ENCODE peak calls at places on chromosome 5, in nine cellular contexts. W, H, N, K, M, X, L, R and I are unnamed samples.

GRCh38 chr5:120630550-120630949 is 166.4 kb downstream of the PRR16 start:
- DNase-seq in W (no peak), H (no peak), N (no peak), K (no peak), M (no peak), X (no peak), L (no peak), R (no peak), I (no peak)

GRCh38 chr5:24065786-24066185 is 558.4 kb downstream of the PRDM9 start:
- DNase-seq in W (no peak), H (no peak), N (no peak), K (no peak), M (no peak), X (no peak), L (no peak), R (no peak), I (no peak)

GRCh38 chr5:10145922-10146321 is 103.8 kb downstream of the ATPSCKMT start:
- DNase-seq in W (no peak), H (no peak), N (no peak), K (peak; percentile 18), M (no peak), X (no peak), L (no peak), R (no peak), I (no peak)

GRCh38 chr5:218457-219289 is 553 bp downstream of the SDHA start:
- DNase-seq in W (peak; percentile 66), H (peak; percentile 50), N (no peak), K (no peak), M (peak; percentile 46), X (peak; percentile 81), L (no peak), R (peak; percentile 56), I (peak; percentile 56)

GRCh38 chr5:15285901-15286583 is 213.9 kb upstream of the FBXL7 start:
- DNase-seq in W (no peak), H (no peak), N (no peak), K (no peak), M (no peak), X (no peak), L (no peak), R (no peak), I (no peak)

GRCh38 chr5:149434162-149435014 is 55.3 kb upstream of the IL17B start:
- DNase-seq in W (peak; percentile 82), H (peak; percentile 67), N (peak; percentile 81), K (peak; percentile 88), M (no peak), X (peak; percentile 93), L (peak; percentile 74), R (peak; percentile 84), I (peak; percentile 74)

GRCh38 chr5:172979778-172980177 is 3.8 kb upstream of the ATP6V0E1 start:
- DNase-seq in W (no peak), H (no peak), N (no peak), K (no peak), M (no peak), X (no peak), L (no peak), R (no peak), I (no peak)

GRCh38 chr5:140114341-140115185 is 654 bp downstream of the PURA start:
- DNase-seq in W (peak; percentile 81), H (peak; percentile 71), N (peak; percentile 65), K (peak; percentile 30), M (peak; percentile 60), X (peak; percentile 85), L (peak; percentile 56), R (peak; percentile 57), I (peak; percentile 70)

GRCh38 chr5:103174147-103174546 is 54.0 kb downstream of the PPIP5K2 start:
- DNase-seq in W (no peak), H (no peak), N (no peak), K (no peak), M (no peak), X (no peak), L (no peak), R (no peak), I (no peak)

GRCh38 chr5:139445325-139446170 is 6.2 kb upstream of the DNAJC18 start:
- DNase-seq in W (peak; percentile 18), H (no peak), N (no peak), K (no peak), M (no peak), X (no peak), L (no peak), R (peak; percentile 64), I (no peak)

GRCh38 chr5:147484708-147485020 is 25.2 kb downstream of the DPYSL3 start:
- DNase-seq in W (no peak), H (no peak), N (no peak), K (no peak), M (no peak), X (no peak), L (no peak), R (no peak), I (no peak)

GRCh38 chr5:1651971-1652872 is 128.5 kb upstream of the LPCAT1 start:
- DNase-seq in W (no peak), H (no peak), N (peak; percentile 27), K (no peak), M (no peak), X (peak; percentile 47), L (no peak), R (no peak), I (no peak)

DNA sequence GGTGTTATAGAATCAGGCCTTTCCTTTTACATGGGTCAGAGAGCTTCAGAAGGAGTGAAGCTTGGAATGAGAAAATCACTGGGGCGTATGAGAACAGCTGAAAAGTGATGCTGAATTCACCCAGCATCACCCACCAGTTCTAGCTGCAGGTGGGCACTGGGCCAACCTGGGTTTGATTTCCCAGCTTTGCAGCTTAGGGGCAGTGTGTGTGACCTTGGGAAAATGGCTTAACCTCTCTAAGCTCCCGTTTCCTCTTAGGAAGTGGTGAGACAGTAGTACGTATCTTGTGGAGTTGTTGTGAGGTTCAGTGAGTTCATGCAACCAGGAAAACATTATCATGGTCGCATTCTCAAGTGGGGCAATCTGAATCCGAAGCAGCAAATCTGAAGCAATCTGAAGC is 10.6 kb downstream of the PCDH12 start:
- DNase-seq in W (no peak), H (no peak), N (no peak), K (no peak), M (no peak), X (no peak), L (no peak), R (no peak), I (no peak)
- H3K4me1 ChIP-seq in W (no peaks in the 10 kb centered on the region), H (peaks cover 7% of the 10 kb centered on the region), N (no peaks in the 10 kb centered on the region), K (no peaks in the 10 kb centered on the region), M (no peaks in the 10 kb centered on the region), X (no peaks in the 10 kb centered on the region), L (no peaks in the 10 kb centered on the region), R (no peaks in the 10 kb centered on the region), I (peaks cover 26% of the 10 kb centered on the region)

GRCh38 chr5:78888580-78889187 is 96.4 kb downstream of the ARSB start:
- DNase-seq in W (peak; percentile 55), H (no peak), N (no peak), K (no peak), M (no peak), X (no peak), L (peak; percentile 43), R (no peak), I (no peak)

GRCh38 chr5:78890663-78891379 is 94.3 kb downstream of the ARSB start:
- DNase-seq in W (no peak), H (no peak), N (no peak), K (no peak), M (no peak), X (no peak), L (no peak), R (no peak), I (no peak)

GRCh38 chr5:78886650-78887230 is 98.4 kb downstream of the ARSB start:
- DNase-seq in W (no peak), H (no peak), N (no peak), K (peak; percentile 8), M (no peak), X (no peak), L (no peak), R (no peak), I (no peak)

GRCh38 chr5:78887384-78888118 is 97.6 kb downstream of the ARSB start:
- DNase-seq in W (no peak), H (no peak), N (no peak), K (no peak), M (no peak), X (peak; percentile 38), L (no peak), R (no peak), I (no peak)

DNA sequence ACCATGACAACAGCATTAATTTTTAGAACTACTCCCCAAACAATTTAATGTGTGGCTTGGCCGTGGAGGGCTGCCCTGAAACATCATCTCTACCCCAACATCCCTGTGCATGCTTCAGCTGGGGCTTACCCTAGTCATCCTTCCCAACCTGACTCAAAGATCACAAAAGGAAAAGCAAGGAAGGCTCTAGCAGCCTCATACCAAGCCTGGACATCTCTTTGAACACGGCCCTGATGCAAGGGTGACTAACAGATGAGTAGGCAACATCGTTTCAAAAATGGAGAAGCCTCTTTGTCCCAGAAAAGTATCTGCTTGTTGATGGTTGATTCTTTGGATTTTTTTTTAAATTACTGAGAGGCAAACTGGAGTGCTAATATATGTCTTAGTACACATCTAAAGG is 95.4 kb downstream of the ARSB start:
- DNase-seq in W (no peak), H (no peak), N (no peak), K (no peak), M (no peak), X (no peak), L (no peak), R (no peak), I (no peak)
- H3K27ac ChIP-seq in W (no peak overlapping the region), H (no peak overlapping the region), N (no peak overlapping the region), K (no peak overlapping the region), M (no peak overlapping the region), X (no peak overlapping the region), L (peak overlapping the region; percentile 47), R (no peak overlapping the region), I (no peak overlapping the region)

GRCh38 chr5:44830951-44831350 is 22.2 kb downstream of the MRPS30 start:
- DNase-seq in W (no peak), H (no peak), N (no peak), K (no peak), M (no peak), X (no peak), L (no peak), R (no peak), I (no peak)
- TF ChIP-seq CTCF in W (no peak), H (no peak), N (no peak), K (no peak), M (no peak), X (no peak), L (no peak), R (no peak), I (no peak)

DNA sequence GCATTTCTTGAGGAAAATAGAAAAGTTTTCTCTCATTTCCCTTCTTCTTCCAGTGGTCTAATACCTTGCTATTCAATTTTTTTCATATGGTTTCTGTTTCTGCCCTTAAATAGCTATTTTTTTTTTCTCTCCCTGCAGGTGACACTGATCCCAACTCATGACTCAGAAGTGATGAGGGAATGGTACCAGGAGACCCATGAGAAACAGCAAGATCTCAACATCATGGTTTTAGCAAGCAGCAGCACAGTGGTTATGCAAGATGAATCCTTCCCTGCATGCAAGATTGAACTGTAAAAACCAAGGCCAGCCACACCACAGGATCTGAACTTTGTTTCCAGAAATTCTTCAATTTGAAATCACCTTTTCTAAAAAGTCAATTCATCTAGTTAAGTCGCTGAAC is 97.7 kb downstream of the MAP1B start:
- DNase-seq in W (no peak), H (no peak), N (no peak), K (no peak), M (no peak), X (no peak), L (no peak), R (no peak), I (no peak)
- H3K4me1 ChIP-seq in W (no peaks in the 10 kb centered on the region), H (no peaks in the 10 kb centered on the region), N (no peaks in the 10 kb centered on the region), K (peaks cover 19% of the 10 kb centered on the region), M (peaks cover 6% of the 10 kb centered on the region), X (no peaks in the 10 kb centered on the region), L (no peaks in the 10 kb centered on the region), R (peaks cover 7% of the 10 kb centered on the region), I (no peaks in the 10 kb centered on the region)

GRCh38 chr5:170248635-170249227 is 15.9 kb downstream of the C5orf58 start:
- DNase-seq in W (no peak), H (no peak), N (no peak), K (no peak), M (no peak), X (no peak), L (no peak), R (no peak), I (no peak)
- H3K27ac ChIP-seq in W (no peak overlapping the region), H (no peak overlapping the region), N (no peak overlapping the region), K (no peak overlapping the region), M (no peak overlapping the region), X (no peak overlapping the region), L (no peak overlapping the region), R (no peak overlapping the region), I (no peak overlapping the region)